ENCODE peak calls at places on chromosomes 16 and 17, in ten cellular contexts. W is mesenchymal stem cell, E is tibial artery, I is neuronal stem cell, V is prostate gland, C is thoracic aorta, D is tibial nerve, U is IMR-90, L is A549, K is breast epithelium. S is an unnamed sample. For H3K4me1, the result is how much of the 10 kb centered on the place peaks cover.

GRCh38 chr17:64777413-64778101 is 115.5 kb upstream of the SMURF2 start:
- DNase-seq in W (no peak), E (peak), I (no peak), V (no peak), C (no peak), D (no peak), U (no peak), L (no peak), K (no peak), S (peak)

GRCh38 chr16:52184336-52184735 is 362.6 kb downstream of the TOX3 start:
- DNase-seq in W (no peak), E (no peak), I (no peak), V (no peak), C (no peak), D (no peak), U (no peak), L (no peak), K (no peak), S (no peak)

GRCh38 chr17:72121164-72122001 is 563 bp downstream of the SOX9 start:
- DNase-seq in W (peak), E (peak), I (no peak), V (no peak), C (no peak), D (no peak), U (peak), L (peak), K (no peak), S (no peak)

GRCh38 chr17:49482144-49482817 is 12.8 kb upstream of the NGFR start:
- DNase-seq in W (peak), E (no peak), I (no peak), V (no peak), C (no peak), D (no peak), U (peak), L (peak), K (no peak), S (no peak)

GRCh38 chr17:27352481-27353460 is 58.9 kb downstream of the WSB1 start:
- DNase-seq in W (no peak), E (no peak), I (no peak), V (no peak), C (no peak), D (no peak), U (peak), L (peak), K (no peak), S (no peak)

GRCh38 chr16:30927789-30928378 is 4.5 kb downstream of the FBXL19 start:
- DNase-seq in W (peak), E (no peak), I (peak), V (peak), C (no peak), D (no peak), U (peak), L (peak), K (no peak), S (no peak)

GRCh38 chr16:86092586-86093480 is 193.9 kb downstream of the IRF8 start:
- DNase-seq in W (no peak), E (peak), I (no peak), V (no peak), C (no peak), D (no peak), U (no peak), L (no peak), K (peak), S (no peak)

GRCh38 chr16:85018529-85019236 is 7.3 kb upstream of the ZDHHC7 start:
- DNase-seq in W (no peak), E (no peak), I (no peak), V (no peak), C (no peak), D (no peak), U (no peak), L (no peak), K (no peak), S (no peak)

GRCh38 chr17:53607475-53607874 is 215.3 kb upstream of the KIF2B start:
- DNase-seq in W (no peak), E (no peak), I (no peak), V (no peak), C (no peak), D (no peak), U (no peak), L (no peak), K (no peak), S (no peak)

GRCh38 chr16:20166531-20167235 is 93.0 kb upstream of the GPR139 start:
- DNase-seq in W (no peak), E (no peak), I (peak), V (no peak), C (no peak), D (no peak), U (no peak), L (no peak), K (no peak), S (no peak)

GRCh38 chr17:78168906-78169793 is 769 bp downstream of the SYNGR2 start:
- DNase-seq in W (peak), E (peak), I (no peak), V (peak), C (no peak), D (peak), U (peak), L (peak), K (peak), S (no peak)

GRCh38 chr16:35391328-35391727 is 1931.9 kb downstream of the TP53TG3F start:
- DNase-seq in W (peak), E (no peak), I (no peak), V (peak), C (no peak), D (no peak), U (peak), L (peak), K (no peak), S (no peak)

GRCh38 chr17:17922198-17922901 is 49.9 kb downstream of the TOM1L2 start:
- DNase-seq in W (peak), E (no peak), I (no peak), V (no peak), C (no peak), D (no peak), U (no peak), L (no peak), K (no peak), S (no peak)

GRCh38 chr16:56614549-56614991 is 6.2 kb downstream of the MT2A start:
- DNase-seq in W (peak), E (no peak), I (no peak), V (no peak), C (no peak), D (no peak), U (peak), L (peak), K (no peak), S (no peak)

GRCh38 chr16:30570621-30571443 is 682 bp downstream of the ZNF688 start:
- DNase-seq in W (peak), E (peak), I (peak), V (peak), C (no peak), D (peak), U (peak), L (no peak), K (no peak), S (no peak)

GRCh38 chr16:35687071-35687470 is 2227.7 kb downstream of the TP53TG3F start:
- DNase-seq in W (no peak), E (peak), I (no peak), V (no peak), C (no peak), D (no peak), U (no peak), L (no peak), K (no peak), S (no peak)

GRCh38 chr16:56195151-56195550 is 3.9 kb downstream of the GNAO1 start:
- DNase-seq in W (no peak), E (no peak), I (no peak), V (no peak), C (no peak), D (no peak), U (no peak), L (no peak), K (peak), S (no peak)

GRCh38 chr17:28540231-28540630 is 12.2 kb downstream of the UNC119 start:
- DNase-seq in W (no peak), E (no peak), I (no peak), V (no peak), C (no peak), D (no peak), U (no peak), L (no peak), K (no peak), S (no peak)

GRCh38 chr16:84254080-84254479 is 14.3 kb upstream of the KCNG4 start:
- DNase-seq in W (peak), E (no peak), I (no peak), V (no peak), C (no peak), D (no peak), U (no peak), L (no peak), K (no peak), S (no peak)

GRCh38 chr16:82882982-82883863 is 256.5 kb downstream of the CDH13 start:
- DNase-seq in W (no peak), E (no peak), I (no peak), V (no peak), C (no peak), D (no peak), U (no peak), L (no peak), K (no peak), S (no peak)

GRCh38 chr17:47197821-47198220 is 8.7 kb upstream of the CDC27 start:
- DNase-seq in W (no peak), E (no peak), I (no peak), V (no peak), C (no peak), D (no peak), U (no peak), L (no peak), K (no peak), S (no peak)

GRCh38 chr17:55437165-55437605 is 15.6 kb upstream of the MMD start:
- DNase-seq in W (no peak), E (no peak), I (no peak), V (no peak), C (no peak), D (no peak), U (no peak), L (no peak), K (no peak), S (no peak)

DNA sequence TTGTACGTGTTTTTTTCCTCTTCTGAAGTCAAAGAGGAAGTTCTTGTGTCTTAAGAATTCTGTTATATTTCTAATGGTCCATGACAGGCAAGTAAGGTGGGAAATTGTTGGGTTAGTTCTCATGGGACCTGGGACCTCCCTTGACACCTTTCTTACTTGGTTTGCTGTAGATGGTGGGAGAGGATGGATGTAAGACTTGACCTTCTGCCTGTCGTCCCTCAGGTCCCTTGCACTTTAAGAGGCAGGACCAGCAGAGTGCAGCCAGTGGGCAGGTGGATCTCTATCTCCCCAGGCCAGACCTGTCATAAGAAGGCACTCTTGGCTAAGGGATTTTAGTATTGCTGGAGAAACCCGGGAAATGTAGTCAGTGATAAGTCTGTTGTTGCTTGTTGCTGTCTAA is 12.1 kb downstream of the HAPSTR1 start:
- DNase-seq in W (no peak), E (no peak), I (no peak), V (no peak), C (no peak), D (no peak), U (no peak), L (no peak), K (no peak), S (no peak)
- H3K4me1 ChIP-seq in W (under half), E (under half), I (under half), V (under half), C (half or more), D (under half), U (under half), L (half or more), K (under half), S (half or more)

GRCh38 chr17:2704031-2704889 is 7.3 kb downstream of the CLUH start:
- DNase-seq in W (no peak), E (peak), I (no peak), V (no peak), C (no peak), D (no peak), U (no peak), L (no peak), K (peak), S (no peak)
- H3K4me1 ChIP-seq in W (half or more), E (under half), I (under half), V (under half), C (under half), D (under half), U (under half), L (under half), K (under half), S (under half)

GRCh38 chr17:511001-511690 is 158.5 kb upstream of the RPH3AL start:
- DNase-seq in W (peak), E (no peak), I (no peak), V (no peak), C (no peak), D (peak), U (peak), L (no peak), K (no peak), S (no peak)
- H3K4me1 ChIP-seq in W (under half), E (under half), I (under half), V (under half), C (under half), D (under half), U (under half), L (under half), K (under half), S (under half)

DNA sequence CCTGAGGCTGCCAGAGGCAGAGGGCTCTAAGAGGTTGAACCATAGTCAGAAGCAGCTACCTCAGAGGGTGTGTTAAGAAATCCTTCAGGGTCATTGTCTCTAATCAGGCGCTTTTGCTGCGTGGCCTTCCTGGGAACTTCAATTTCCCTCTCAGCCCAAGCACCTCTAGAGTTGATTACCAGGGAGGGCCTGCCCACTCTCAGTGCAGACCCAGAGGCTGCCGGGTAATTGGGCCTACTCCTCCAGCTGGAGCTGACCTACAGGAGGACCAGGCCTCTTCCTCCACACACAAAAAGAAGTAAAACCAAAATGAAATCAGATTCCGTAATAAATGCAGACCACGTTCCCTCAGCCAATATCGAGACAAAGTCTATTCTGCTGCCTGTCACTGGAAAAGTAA is 305.0 kb upstream of the CCL2 start:
- DNase-seq in W (no peak), E (no peak), I (no peak), V (no peak), C (no peak), D (no peak), U (no peak), L (no peak), K (no peak), S (no peak)
- H3K4me1 ChIP-seq in W (under half), E (under half), I (under half), V (under half), C (under half), D (under half), U (under half), L (under half), K (under half), S (under half)

GRCh38 chr16:90012978-90013745 is 6.1 kb downstream of the DBNDD1 start:
- DNase-seq in W (no peak), E (no peak), I (no peak), V (no peak), C (no peak), D (no peak), U (no peak), L (no peak), K (no peak), S (no peak)

GRCh38 chr16:90011908-90012501 is 7.3 kb downstream of the DBNDD1 start:
- DNase-seq in W (no peak), E (no peak), I (no peak), V (no peak), C (no peak), D (no peak), U (no peak), L (no peak), K (no peak), S (no peak)

GRCh38 chr16:90010676-90011075 is 8.6 kb downstream of the DBNDD1 start:
- DNase-seq in W (no peak), E (no peak), I (no peak), V (no peak), C (no peak), D (no peak), U (no peak), L (no peak), K (no peak), S (no peak)

GRCh38 chr16:90009172-90009899 is 9.9 kb downstream of the DBNDD1 start:
- DNase-seq in W (no peak), E (no peak), I (no peak), V (no peak), C (no peak), D (no peak), U (no peak), L (no peak), K (no peak), S (no peak)

GRCh38 chr16:90011196-90011819 is 7.9 kb downstream of the DBNDD1 start:
- DNase-seq in W (no peak), E (no peak), I (no peak), V (no peak), C (no peak), D (no peak), U (no peak), L (no peak), K (no peak), S (no peak)
- H3K4me1 ChIP-seq in W (under half), E (under half), I (under half), V (under half), C (under half), D (under half), U (under half), L (under half), K (under half), S (under half)

GRCh38 chr16:89309438-89310122 is 92.1 kb downstream of the ZNF778 start:
- DNase-seq in W (no peak), E (no peak), I (no peak), V (no peak), C (no peak), D (no peak), U (no peak), L (no peak), K (no peak), S (no peak)
- H3K4me1 ChIP-seq in W (under half), E (under half), I (under half), V (under half), C (under half), D (under half), U (under half), L (under half), K (under half), S (under half)

GRCh38 chr16:67023689-67024088 is 5.3 kb upstream of the CBFB start:
- DNase-seq in W (no peak), E (no peak), I (no peak), V (no peak), C (no peak), D (no peak), U (no peak), L (no peak), K (no peak), S (no peak)
- H3K4me1 ChIP-seq in W (under half), E (under half), I (under half), V (under half), C (under half), D (under half), U (under half), L (under half), K (under half), S (under half)

GRCh38 chr17:73184133-73184993 is 8.5 kb upstream of the COG1 start:
- DNase-seq in W (no peak), E (no peak), I (no peak), V (no peak), C (no peak), D (no peak), U (no peak), L (no peak), K (no peak), S (no peak)
- H3K4me1 ChIP-seq in W (under half), E (under half), I (under half), V (under half), C (under half), D (under half), U (under half), L (under half), K (under half), S (under half)

GRCh38 chr17:2391597-2392251 is 9.1 kb downstream of the MNT start:
- DNase-seq in W (no peak), E (no peak), I (no peak), V (no peak), C (no peak), D (no peak), U (no peak), L (no peak), K (no peak), S (no peak)

GRCh38 chr17:2394775-2395191 is 6.1 kb downstream of the MNT start:
- DNase-seq in W (no peak), E (no peak), I (no peak), V (no peak), C (no peak), D (no peak), U (no peak), L (no peak), K (no peak), S (no peak)

GRCh38 chr17:2393954-2394749 is 6.7 kb downstream of the MNT start:
- DNase-seq in W (peak), E (no peak), I (no peak), V (no peak), C (no peak), D (no peak), U (no peak), L (no peak), K (no peak), S (no peak)

GRCh38 chr17:2392252-2393183 is 8.3 kb downstream of the MNT start:
- DNase-seq in W (peak), E (peak), I (peak), V (peak), C (peak), D (peak), U (peak), L (peak), K (peak), S (peak)

GRCh38 chr17:2393184-2393953 is 7.5 kb downstream of the MNT start:
- DNase-seq in W (peak), E (peak), I (peak), V (peak), C (no peak), D (peak), U (peak), L (peak), K (peak), S (peak)
- H3K4me1 ChIP-seq in W (half or more), E (under half), I (half or more), V (half or more), C (half or more), D (under half), U (under half), L (half or more), K (half or more), S (half or more)

GRCh38 chr17:40980117-40980516 is 4.0 kb downstream of the KRT40 start:
- DNase-seq in W (no peak), E (no peak), I (no peak), V (no peak), C (no peak), D (no peak), U (no peak), L (no peak), K (no peak), S (no peak)
- H3K4me1 ChIP-seq in W (under half), E (under half), I (under half), V (under half), C (under half), D (under half), U (under half), L (under half), K (under half), S (under half)